ENCODE peak calls at places on chromosome 2, in five cellular contexts. Z, I, E, U and A are unnamed samples.

GRCh38 chr2:192000196-192000990 is 153.5 kb upstream of the CAVIN2 start:
- DNase-seq in Z (no peak), I (no peak), E (no peak), U (no peak), A (no peak)

GRCh38 chr2:140916410-140916809 is 1214.4 kb downstream of the LRP1B start:
- DNase-seq in Z (no peak), I (no peak), E (no peak), U (no peak), A (no peak)

GRCh38 chr2:8956789-8957188 is 46.7 kb downstream of the MBOAT2 start:
- DNase-seq in Z (no peak), I (no peak), E (no peak), U (no peak), A (no peak)

GRCh38 chr2:3121601-3122000 is 256.0 kb downstream of the EIPR1 start:
- DNase-seq in Z (no peak), I (no peak), E (no peak), U (no peak), A (no peak)

GRCh38 chr2:80496770-80497169 is 192.2 kb upstream of the LRRTM1 start:
- DNase-seq in Z (no peak), I (no peak), E (peak), U (no peak), A (no peak)

GRCh38 chr2:186806591-186806990 is 42.4 kb downstream of the ZSWIM2 start:
- DNase-seq in Z (no peak), I (no peak), E (no peak), U (no peak), A (no peak)

GRCh38 chr2:113225505-113226259 is 51.9 kb downstream of the PSD4 start:
- DNase-seq in Z (no peak), I (peak), E (peak), U (no peak), A (no peak)

GRCh38 chr2:220163486-220163885 is 536.1 kb downstream of the SLC4A3 start:
- DNase-seq in Z (no peak), I (no peak), E (peak), U (no peak), A (no peak)

GRCh38 chr2:20094955-20095354 is 43.5 kb upstream of the LAPTM4A start:
- DNase-seq in Z (no peak), I (no peak), E (no peak), U (no peak), A (no peak)

GRCh38 chr2:30666307-30666874 is 140.9 kb downstream of the CAPN13 start:
- DNase-seq in Z (peak), I (peak), E (peak), U (no peak), A (no peak)

GRCh38 chr2:168156661-168157060 is 90.7 kb downstream of the STK39 start:
- DNase-seq in Z (no peak), I (peak), E (peak), U (no peak), A (no peak)

DNA sequence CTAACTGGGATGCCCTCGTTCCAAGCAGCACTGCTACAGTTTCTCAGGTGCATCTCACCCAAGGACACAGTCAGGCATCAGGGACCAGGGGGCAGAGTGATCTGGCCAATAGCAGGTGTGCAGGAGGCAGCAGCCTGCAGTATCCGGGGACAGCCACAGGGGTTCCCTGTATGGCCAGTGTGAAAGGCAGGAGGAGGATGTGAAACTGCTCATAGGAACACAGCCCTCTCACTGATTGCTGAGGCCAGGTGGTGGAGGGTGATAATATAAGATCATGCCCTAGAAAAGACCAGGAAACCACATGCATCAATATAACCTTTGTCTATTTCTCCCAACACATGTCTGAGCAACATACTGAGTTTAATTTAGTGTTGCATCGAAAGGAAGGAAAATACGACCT is 112.7 kb upstream of the TACR1 start:
- DNase-seq in Z (peak), I (peak), E (no peak), U (peak), A (no peak)
- TF ChIP-seq CTCF in Z (no peak), I (no peak), E (peak), U (peak), A (no peak)

GRCh38 chr2:183093857-183094657 is 15.5 kb downstream of the DUSP19 start:
- DNase-seq in Z (no peak), I (no peak), E (peak), U (peak), A (no peak)
- TF ChIP-seq CTCF in Z (no peak), I (peak), E (peak), U (peak), A (no peak)

GRCh38 chr2:229642371-229642770 is 72.0 kb downstream of the DNER start:
- DNase-seq in Z (no peak), I (no peak), E (no peak), U (no peak), A (no peak)

GRCh38 chr2:229636568-229636967 is 77.8 kb downstream of the DNER start:
- DNase-seq in Z (no peak), I (no peak), E (no peak), U (no peak), A (no peak)

DNA sequence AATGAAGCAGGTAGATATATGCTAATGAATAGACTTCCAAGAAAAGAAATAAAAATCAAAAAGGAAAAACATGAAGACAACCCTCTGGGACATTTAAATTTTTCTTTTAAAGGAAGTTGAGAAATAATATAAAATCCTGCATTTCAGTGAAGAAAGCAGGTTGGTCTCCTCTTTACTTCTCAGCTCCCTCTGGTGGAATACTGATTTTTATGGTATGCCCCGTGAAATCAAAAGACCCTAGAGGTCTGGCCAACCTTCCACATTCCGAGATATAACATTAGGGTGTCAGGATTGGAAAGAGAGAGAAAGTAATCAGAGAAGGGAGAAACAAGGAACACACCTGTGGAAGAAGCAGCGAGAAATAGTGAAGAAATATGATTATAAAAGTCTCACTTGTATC is 72.7 kb downstream of the DNER start:
- DNase-seq in Z (no peak), I (no peak), E (no peak), U (no peak), A (no peak)
- TF ChIP-seq CTCF in Z (no peak), I (no peak), E (no peak), U (no peak), A (no peak)

GRCh38 chr2:10205201-10205475 is 82.6 kb downstream of the RRM2 start:
- DNase-seq in Z (no peak), I (no peak), E (no peak), U (no peak), A (no peak)
- TF ChIP-seq CTCF in Z (no peak), I (no peak), E (no peak), U (no peak), A (no peak)

GRCh38 chr2:25711641-25712369 is 38.4 kb upstream of the DTNB start:
- DNase-seq in Z (no peak), I (no peak), E (no peak), U (no peak), A (no peak)

GRCh38 chr2:25710750-25711149 is 37.4 kb upstream of the DTNB start:
- DNase-seq in Z (no peak), I (no peak), E (no peak), U (no peak), A (no peak)

GRCh38 chr2:25707927-25708326 is 34.5 kb upstream of the DTNB start:
- DNase-seq in Z (no peak), I (no peak), E (no peak), U (no peak), A (no peak)

GRCh38 chr2:25712455-25712854 is 39.1 kb upstream of the DTNB start:
- DNase-seq in Z (no peak), I (no peak), E (no peak), U (no peak), A (no peak)

DNA sequence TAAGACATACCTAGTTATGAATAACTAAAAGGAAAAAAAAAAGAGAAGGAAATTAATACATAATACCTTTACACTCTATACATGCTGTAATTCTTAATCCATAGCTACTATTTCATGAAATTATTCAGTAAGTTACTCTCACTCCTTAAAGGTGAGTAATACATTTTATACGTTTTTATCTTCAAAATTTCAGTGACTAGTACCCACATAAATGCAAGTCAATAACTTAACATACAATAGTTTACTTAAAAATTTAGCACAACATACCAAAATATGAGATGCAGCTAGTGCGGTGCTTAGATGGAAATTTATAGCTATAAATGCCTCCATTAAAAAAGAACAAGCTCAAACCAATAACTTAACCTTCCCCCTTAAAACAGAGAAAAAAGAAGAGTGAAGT is 36.0 kb upstream of the DTNB start:
- DNase-seq in Z (no peak), I (no peak), E (no peak), U (no peak), A (no peak)
- TF ChIP-seq CTCF in Z (no peak), I (no peak), E (no peak), U (no peak), A (no peak)

GRCh38 chr2:4763009-4763408 is 929.2 kb upstream of the SOX11 start:
- DNase-seq in Z (peak), I (peak), E (no peak), U (no peak), A (no peak)
- TF ChIP-seq CTCF in Z (no peak), I (no peak), E (no peak), U (no peak), A (no peak)

DNA sequence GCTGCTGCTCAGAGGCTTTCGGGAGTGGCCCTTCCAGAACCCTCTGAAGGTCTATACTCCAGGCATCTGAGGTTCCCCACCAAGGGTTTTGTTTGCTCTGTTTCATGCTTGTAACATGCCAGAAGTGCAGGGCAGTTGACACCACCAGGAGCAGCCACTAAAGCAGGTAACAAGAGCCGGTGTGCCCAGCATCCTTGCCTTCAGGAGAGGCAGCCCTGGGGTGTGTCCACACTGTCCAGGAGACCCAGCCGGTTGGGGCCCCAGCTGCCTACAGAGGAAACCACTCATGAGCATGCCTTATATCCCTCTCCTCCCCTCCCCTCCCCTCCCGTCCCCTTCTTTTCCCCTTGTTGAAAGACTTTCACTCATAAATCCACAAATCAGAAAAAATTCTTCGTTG is 93.1 kb downstream of the CD8B2 start:
- DNase-seq in Z (no peak), I (no peak), E (no peak), U (no peak), A (no peak)
- TF ChIP-seq CTCF in Z (no peak), I (no peak), E (no peak), U (no peak), A (no peak)

GRCh38 chr2:157782057-157782845 is 93.9 kb downstream of the ACVR1 start:
- DNase-seq in Z (peak), I (peak), E (peak), U (no peak), A (no peak)
- TF ChIP-seq CTCF in Z (peak), I (no peak), E (peak), U (no peak), A (no peak)

GRCh38 chr2:233117811-233118480 is 57.8 kb downstream of the INPP5D start:
- DNase-seq in Z (no peak), I (no peak), E (no peak), U (no peak), A (no peak)

GRCh38 chr2:233119123-233119522 is 59.0 kb downstream of the INPP5D start:
- DNase-seq in Z (no peak), I (no peak), E (no peak), U (no peak), A (no peak)

GRCh38 chr2:233118601-233119000 is 58.5 kb downstream of the INPP5D start:
- DNase-seq in Z (no peak), I (no peak), E (no peak), U (no peak), A (no peak)

GRCh38 chr2:233120459-233120858 is 60.3 kb downstream of the INPP5D start:
- DNase-seq in Z (no peak), I (no peak), E (no peak), U (no peak), A (no peak)

GRCh38 chr2:233119806-233120205 is 59.7 kb downstream of the INPP5D start:
- DNase-seq in Z (no peak), I (no peak), E (no peak), U (no peak), A (no peak)
- TF ChIP-seq CTCF in Z (no peak), I (no peak), E (no peak), U (no peak), A (no peak)

GRCh38 chr2:196955036-196955435 is 28.5 kb upstream of the PGAP1 start:
- DNase-seq in Z (no peak), I (no peak), E (no peak), U (no peak), A (no peak)

GRCh38 chr2:196957442-196957841 is 30.9 kb upstream of the PGAP1 start:
- DNase-seq in Z (no peak), I (no peak), E (no peak), U (no peak), A (no peak)

GRCh38 chr2:196954001-196954400 is 27.5 kb upstream of the PGAP1 start:
- DNase-seq in Z (peak), I (no peak), E (no peak), U (no peak), A (no peak)

GRCh38 chr2:196949116-196949515 is 22.6 kb upstream of the PGAP1 start:
- DNase-seq in Z (no peak), I (no peak), E (no peak), U (no peak), A (no peak)

DNA sequence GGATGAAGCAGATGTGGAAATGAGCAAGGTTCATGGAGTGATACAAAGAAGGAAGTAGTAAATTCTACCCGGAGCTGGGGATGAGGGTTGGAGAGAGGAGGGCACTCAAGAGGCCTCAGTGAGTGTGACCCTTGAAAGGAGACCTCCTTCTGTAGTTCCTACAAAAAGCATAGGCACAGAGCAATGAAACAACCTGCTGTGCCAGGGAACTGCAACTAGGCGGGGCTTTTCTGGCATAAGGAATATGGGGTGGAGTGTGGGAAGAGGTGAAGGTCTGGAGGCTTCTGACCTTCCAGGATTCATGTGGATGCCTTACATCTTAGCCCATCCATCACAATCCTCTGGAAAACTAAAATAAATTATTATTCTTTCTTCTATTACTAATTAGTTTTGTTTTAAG is 25.5 kb upstream of the PGAP1 start:
- DNase-seq in Z (no peak), I (no peak), E (no peak), U (no peak), A (no peak)
- TF ChIP-seq CTCF in Z (no peak), I (no peak), E (no peak), U (no peak), A (no peak)